ENCODE peak calls at places on chromosomes 7 and 10, in four cellular contexts. N is B cell; S is natural killer cell; Y is CD4-positive, alpha-beta T cell. Z is an unnamed sample.
A peak's percentile ranks its signal among the peaks of the same experiment; 100 is the strongest.

GRCh38 chr7:28389504-28390385 is 22.6 kb upstream of the CREB5 start:
- ATAC-seq in S (no peak), N (peak; percentile 33), Y (no peak), Z (no peak)

GRCh38 chr7:143361552-143362125 is 874 bp downstream of the FAM131B start:
- ATAC-seq in Y (peak; percentile 22), S (peak; percentile 20), N (peak; percentile 26), Z (peak; percentile 27)

GRCh38 chr7:69190738-69191137 is 407.5 kb upstream of the AUTS2 start:
- ATAC-seq in N (no peak), Y (no peak), S (no peak), Z (no peak)

GRCh38 chr10:73879296-73880173 is 5.2 kb upstream of the CAMK2G start:
- ATAC-seq in N (peak; percentile 93), S (peak; percentile 88), Y (peak; percentile 89), Z (peak; percentile 98)

GRCh38 chr10:80664071-80664680 is 126.5 kb downstream of the SH2D4B start:
- ATAC-seq in S (no peak), Y (no peak), N (no peak), Z (peak; percentile 56)

GRCh38 chr7:138720286-138720685 is 19.1 kb upstream of the SVOPL start:
- ATAC-seq in S (no peak), Y (no peak), N (no peak), Z (no peak)

GRCh38 chr10:98967601-98968000 is 268.1 kb downstream of the HPSE2 start:
- ATAC-seq in S (no peak), Y (no peak), N (no peak), Z (no peak)

GRCh38 chr10:13632879-13633437 is 46.2 kb downstream of the PRPF18 start:
- ATAC-seq in Y (no peak), S (no peak), N (no peak), Z (no peak)

GRCh38 chr10:114087655-114088054 is 44.0 kb downstream of the ADRB1 start:
- ATAC-seq in N (no peak), Y (no peak), S (no peak), Z (no peak)

GRCh38 chr10:94397549-94398370 is 4.6 kb upstream of the TBC1D12 start:
- ATAC-seq in N (no peak), Y (no peak), S (no peak), Z (no peak)

GRCh38 chr10:70906953-70907618 is 18.7 kb upstream of the PCBD1 start:
- ATAC-seq in N (no peak), S (no peak), Y (no peak), Z (no peak)

GRCh38 chr7:34036069-34036920 is 131.0 kb downstream of the BMPER start:
- ATAC-seq in S (no peak), N (no peak), Y (no peak), Z (no peak)

GRCh38 chr10:69160809-69161225 is 19.2 kb upstream of the SUPV3L1 start:
- ATAC-seq in S (no peak), Y (no peak), N (no peak), Z (no peak)

GRCh38 chr7:101942603-101943210 is 125.3 kb downstream of the CUX1 start:
- ATAC-seq in N (no peak), S (no peak), Y (no peak), Z (no peak)

GRCh38 chr10:43822509-43823236 is 174.0 kb upstream of the ZNF32 start:
- ATAC-seq in S (no peak), Y (no peak), N (no peak), Z (peak; percentile 73)

GRCh38 chr10:42962902-42963231 is 114.0 kb upstream of the RET start:
- ATAC-seq in Y (no peak), S (no peak), N (no peak), Z (no peak)

GRCh38 chr7:7920056-7920455 is 48.5 kb upstream of the GLCCI1 start:
- ATAC-seq in Y (no peak), S (no peak), N (no peak), Z (no peak)

GRCh38 chr10:111999205-111999914 is 184.2 kb downstream of the GPAM start:
- ATAC-seq in S (no peak), N (no peak), Y (no peak), Z (no peak)

GRCh38 chr7:81776972-81777371 is 7.1 kb upstream of the HGF start:
- ATAC-seq in N (no peak), Y (no peak), S (no peak), Z (no peak)

GRCh38 chr10:44966129-44966815 is 6.7 kb downstream of the RASSF4 start:
- ATAC-seq in S (no peak), N (no peak), Y (no peak), Z (peak; percentile 61)

GRCh38 chr7:42096681-42097637 is 140.1 kb downstream of the GLI3 start:
- ATAC-seq in S (no peak), Y (no peak), N (no peak), Z (no peak)

Z was measured in activated T-helper 17 cell treated with anti-CD3 and anti-CD28 coated beads, Interleukin-2, amount 50 U/mL, for 72 hours.